ENCODE peak calls at places on chromosomes 13 and 19, in seven cellular contexts. T is mesendoderm, J is IMR-90, O is trophoblast cell, C is mesenchymal stem cell, W is H9, B is neuronal stem cell. V is an unnamed sample.

GRCh38 chr13:23966691-23967615 is 69.7 kb upstream of the C1QTNF9B start:
- DNase-seq in C (peak; percentile 58), W (no peak), T (no peak), J (peak; percentile 15), O (no peak), B (no peak), V (no peak)

GRCh38 chr19:16328824-16329482 is 4.3 kb downstream of the KLF2 start:
- DNase-seq in B (no peak), J (peak; percentile 49), O (no peak), T (no peak), C (peak; percentile 75), W (no peak), V (no peak)

GRCh38 chr13:33272531-33273124 is 12.9 kb downstream of the STARD13 start:
- DNase-seq in B (no peak), J (no peak), C (no peak), W (no peak), T (no peak), O (no peak), V (no peak)

GRCh38 chr13:43981512-43982301 is 102.0 kb downstream of the LACC1 start:
- DNase-seq in T (no peak), O (no peak), W (no peak), J (no peak), C (no peak), B (no peak), V (no peak)

GRCh38 chr13:33992891-33993336 is 175.0 kb downstream of the RFC3 start:
- DNase-seq in T (no peak), B (no peak), J (no peak), C (no peak), O (no peak), W (no peak), V (no peak)

GRCh38 chr13:66635526-66635925 is 594.6 kb downstream of the PCDH9 start:
- DNase-seq in T (no peak), C (peak; percentile 70), B (no peak), O (no peak), J (peak; percentile 93), W (no peak), V (no peak)

GRCh38 chr13:111275995-111276618 is 44.3 kb upstream of the TEX29 start:
- DNase-seq in O (no peak), C (no peak), T (no peak), J (no peak), B (no peak), W (no peak), V (no peak)

GRCh38 chr13:93079294-93079693 is 147.3 kb upstream of the GPC6 start:
- DNase-seq in J (peak; percentile 64), T (peak; percentile 7), O (no peak), W (no peak), B (no peak), C (peak; percentile 15), V (no peak)

GRCh38 chr13:99320693-99321481 is 13.7 kb upstream of the GPR183 start:
- DNase-seq in B (no peak), O (no peak), J (peak; percentile 88), C (peak; percentile 80), T (no peak), W (no peak), V (no peak)

GRCh38 chr19:46927106-46927505 is 66.3 kb downstream of the ARHGAP35 start:
- DNase-seq in W (no peak), O (no peak), J (no peak), C (no peak), B (no peak), T (no peak), V (no peak)

GRCh38 chr13:20131057-20131832 is 29.6 kb downstream of the GJA3 start:
- DNase-seq in B (no peak), W (peak; percentile 20), T (no peak), O (no peak), C (no peak), J (no peak), V (no peak)

GRCh38 chr19:39824143-39825092 is 9.5 kb downstream of the DYRK1B start:
- DNase-seq in W (peak; percentile 97), T (peak; percentile 97), B (peak; percentile 87), C (peak; percentile 93), O (no peak), J (peak; percentile 91), V (peak; percentile 75)

GRCh38 chr19:35609881-35610353 is 2.6 kb upstream of the HAUS5 start:
- DNase-seq in T (no peak), B (no peak), J (no peak), W (no peak), O (no peak), C (no peak), V (no peak)

GRCh38 chr13:102317593-102317992 is 84.3 kb downstream of the FGF14 start:
- DNase-seq in J (peak; percentile 8), T (peak; percentile 10), B (no peak), C (peak; percentile 19), W (no peak), O (no peak), V (no peak)

GRCh38 chr19:43561144-43561970 is 14.0 kb downstream of the XRCC1 start:
- DNase-seq in T (no peak), O (peak; percentile 74), B (no peak), C (no peak), J (no peak), W (no peak), V (no peak)

GRCh38 chr13:75902166-75903104 is 266.3 kb downstream of the LMO7 start:
- DNase-seq in C (no peak), B (no peak), T (no peak), J (no peak), W (no peak), O (no peak), V (no peak)

GRCh38 chr19:5959260-5960004 is 18.5 kb downstream of the RANBP3 start:
- DNase-seq in B (no peak), J (no peak), O (no peak), W (no peak), C (no peak), T (no peak), V (no peak)

GRCh38 chr19:5960005-5961001 is 17.6 kb downstream of the RANBP3 start:
- DNase-seq in W (no peak), T (no peak), C (no peak), O (no peak), B (no peak), J (no peak), V (no peak)

GRCh38 chr19:5964816-5965565 is 12.9 kb downstream of the RANBP3 start:
- DNase-seq in W (no peak), B (no peak), J (no peak), T (no peak), C (no peak), O (no peak), V (no peak)

GRCh38 chr19:5963855-5964254 is 14.1 kb downstream of the RANBP3 start:
- DNase-seq in O (no peak), T (no peak), W (no peak), C (no peak), J (no peak), B (no peak), V (no peak)

GRCh38 chr19:5961969-5962945 is 15.7 kb downstream of the RANBP3 start:
- DNase-seq in W (no peak), T (no peak), J (peak; percentile 66), O (peak; percentile 58), C (peak; percentile 88), B (no peak), V (no peak)
- H3K18ac ChIP-seq in W (no peak overlapping the region), T (no peak overlapping the region), J (peak overlapping the region; percentile 70), O (no peak overlapping the region), C (peak overlapping the region; percentile 70), B (peak overlapping the region; percentile 44), V (no peak overlapping the region)

GRCh38 chr19:28519950-28520861 is 692.7 kb downstream of the UQCRFS1 start:
- DNase-seq in B (no peak), T (no peak), J (no peak), C (no peak), O (no peak), W (no peak), V (no peak)

GRCh38 chr19:28521169-28521568 is 691.8 kb downstream of the UQCRFS1 start:
- DNase-seq in W (no peak), C (no peak), J (no peak), O (no peak), T (no peak), B (no peak), V (no peak)

GRCh38 chr19:28521614-28522544 is 691.1 kb downstream of the UQCRFS1 start:
- DNase-seq in B (no peak), T (no peak), W (no peak), C (no peak), J (no peak), O (no peak), V (no peak)

GRCh38 chr19:28516415-28516872 is 696.5 kb downstream of the UQCRFS1 start:
- DNase-seq in O (no peak), C (no peak), J (no peak), T (no peak), B (no peak), W (no peak), V (no peak)

DNA sequence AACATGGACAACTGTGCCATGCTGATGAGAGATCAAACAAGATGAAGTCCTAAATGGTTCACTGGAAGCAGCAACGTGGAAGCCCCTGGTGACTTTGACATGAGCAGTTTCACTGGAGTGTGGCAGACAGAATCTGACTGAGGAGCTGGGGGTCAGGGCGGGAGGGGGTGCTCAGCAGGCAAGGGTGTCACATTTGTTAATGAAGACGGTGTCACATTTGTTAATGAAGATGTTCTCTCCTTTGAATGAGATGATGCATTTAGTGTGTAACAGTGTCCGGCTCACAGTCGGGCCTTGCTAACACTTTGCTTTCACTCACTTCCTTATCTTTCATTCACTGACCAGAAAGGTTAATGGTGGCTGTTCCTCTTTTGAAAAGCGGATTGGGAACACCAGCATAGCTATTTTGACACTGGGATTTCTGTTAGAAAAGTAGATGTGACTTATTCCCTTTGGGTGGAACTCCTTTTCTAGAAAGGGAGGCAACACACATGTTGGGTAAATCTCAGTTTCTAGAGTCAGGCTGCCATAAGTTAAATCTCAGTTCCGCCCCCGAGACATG is 693.7 kb downstream of the UQCRFS1 start:
- DNase-seq in B (no peak), O (no peak), W (no peak), C (no peak), T (no peak), J (no peak), V (no peak)
- H3K18ac ChIP-seq in B (no peak overlapping the region), O (no peak overlapping the region), W (no peak overlapping the region), C (no peak overlapping the region), T (no peak overlapping the region), J (no peak overlapping the region), V (no peak overlapping the region)

DNA sequence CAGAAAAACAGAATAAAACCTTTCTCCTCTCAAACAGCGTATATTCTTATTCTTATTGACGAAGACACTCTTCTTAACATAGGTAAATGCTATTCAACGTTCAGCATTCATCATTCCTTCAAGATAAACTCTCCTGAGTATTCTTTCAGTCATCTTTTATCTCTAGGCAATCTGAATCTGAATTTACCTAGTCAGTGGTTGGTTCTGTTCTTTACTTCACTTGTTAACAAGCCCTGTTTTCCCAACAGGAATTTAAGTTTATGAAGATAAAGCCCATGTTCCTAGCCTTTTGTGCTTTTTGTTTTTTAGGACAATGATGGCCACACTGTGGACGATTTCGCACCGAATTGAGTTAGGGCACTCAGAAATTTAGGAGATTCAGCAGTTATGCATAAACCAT is 3.2 kb downstream of the ELF1 start:
- DNase-seq in T (no peak), C (no peak), W (no peak), B (no peak), O (no peak), J (no peak), V (no peak)
- H3K18ac ChIP-seq in T (no peak overlapping the region), C (no peak overlapping the region), W (no peak overlapping the region), B (no peak overlapping the region), O (no peak overlapping the region), J (no peak overlapping the region), V (no peak overlapping the region)

GRCh38 chr13:21710163-21710562 is 39.3 kb downstream of the FGF9 start:
- DNase-seq in J (no peak), O (no peak), C (no peak), W (no peak), B (no peak), T (no peak), V (no peak)
- H3K18ac ChIP-seq in J (no peak overlapping the region), O (no peak overlapping the region), C (no peak overlapping the region), W (no peak overlapping the region), B (no peak overlapping the region), T (no peak overlapping the region), V (no peak overlapping the region)